ENCODE peak calls at places on chromosome 22, in seven cellular contexts. U is stimulated activated CD8-positive, alpha-beta memory T cell treated with anti-CD3 and anti-CD28 coated beads, Interleukin-15, amount 100 ng/mL, for 24 hours; I is IMR-90; G is adipocyte; D is EL; R is activated CD4-positive, CD25-positive, alpha-beta regulatory T cell treated with anti-CD3 and anti-CD28 coated beads, Interleukin-2, amount 50 U/mL, for 16 hours; N is mucosa of descending colon. F is an unnamed sample.

GRCh38 chr22:34303656-34304055 is 383.4 kb upstream of the LARGE1 start:
- DNase-seq in D (no peak), N (no peak), G (no peak), U (no peak), I (no peak), R (no peak), F (no peak)

GRCh38 chr22:42207918-42208317 is 62.5 kb downstream of the TCF20 start:
- DNase-seq in G (no peak), D (no peak), R (no peak), N (no peak), U (no peak), I (no peak), F (no peak)

GRCh38 chr22:45413368-45414211 is at the start of the genes RIBC2 and SMC1B:
- DNase-seq in G (peak), U (peak), N (peak), R (peak), D (peak), I (peak), F (peak)

GRCh38 chr22:35629406-35630234 is 12.5 kb upstream of the MB start:
- DNase-seq in I (peak), U (no peak), D (peak), N (peak), R (no peak), G (peak), F (no peak)

GRCh38 chr22:37282385-37282677 is at the start of gene CYTH4:
- DNase-seq in N (peak), R (peak), D (no peak), I (no peak), U (peak), G (no peak), F (peak)

GRCh38 chr22:25085930-25086901 is 113.4 kb upstream of the CRYBB3 start:
- DNase-seq in R (no peak), I (no peak), D (no peak), U (no peak), G (no peak), N (no peak), F (no peak)

GRCh38 chr22:39205344-39206021 is 39.3 kb downstream of the PDGFB start:
- DNase-seq in R (no peak), U (no peak), G (peak), I (peak), D (peak), N (no peak), F (peak)

GRCh38 chr22:46028069-46028991 is 51.4 kb upstream of the WNT7B start:
- DNase-seq in U (no peak), G (no peak), I (no peak), N (no peak), R (no peak), D (no peak), F (no peak)

GRCh38 chr22:45764051-45764450 is 92.4 kb downstream of the ATXN10 start:
- DNase-seq in U (no peak), N (no peak), G (no peak), D (no peak), R (no peak), I (no peak), F (no peak)

GRCh38 chr22:40817737-40818136 is 1.4 kb downstream of the SLC25A17 start:
- DNase-seq in U (no peak), N (no peak), I (no peak), D (no peak), R (no peak), G (no peak), F (no peak)

GRCh38 chr22:42560381-42560780 is 6.6 kb downstream of the SERHL2 start:
- DNase-seq in N (peak), I (no peak), G (no peak), D (no peak), U (no peak), R (no peak), F (no peak)

GRCh38 chr22:30248484-30248883 is 1.9 kb upstream of the LIF start:
- DNase-seq in R (no peak), I (no peak), D (no peak), G (no peak), U (no peak), N (no peak), F (no peak)